ENCODE peak calls at places on chromosome 5, in five cellular contexts. A is ascending aorta, L is AG10803, K is body of pancreas, Y is brain microvascular endothelial cell. F is an unnamed sample.

GRCh38 chr5:138544171-138545134 is 1.4 kb upstream of the ETF1 start:
- DNase-seq in K (peak; percentile 28), Y (peak; percentile 13), L (peak; percentile 29), A (no peak), F (no peak)

GRCh38 chr5:90473321-90474234 is 993 bp downstream of the MBLAC2 start:
- DNase-seq in A (peak; percentile 78), L (no peak), K (peak; percentile 29), Y (peak; percentile 28), F (no peak)

GRCh38 chr5:85614482-85614881 is 1003.3 kb upstream of the COX7C start:
- DNase-seq in K (no peak), Y (no peak), L (no peak), A (no peak), F (no peak)

GRCh38 chr5:147565524-147565923 is 55.7 kb upstream of the DPYSL3 start:
- DNase-seq in A (no peak), K (no peak), L (peak; percentile 37), Y (peak; percentile 65), F (no peak)

GRCh38 chr5:1099931-1100651 is 11.8 kb downstream of the SLC12A7 start:
- DNase-seq in Y (no peak), L (no peak), A (no peak), K (no peak), F (no peak)

GRCh38 chr5:65076251-65076869 is 307.6 kb downstream of the CWC27 start:
- DNase-seq in K (peak; percentile 38), A (peak; percentile 70), L (peak; percentile 64), Y (peak; percentile 48), F (no peak)

GRCh38 chr5:130290219-130290618 is 386.0 kb downstream of the CHSY3 start:
- DNase-seq in Y (no peak), A (no peak), K (no peak), L (no peak), F (no peak)

GRCh38 chr5:77167695-77168111 is 42.8 kb upstream of the PDE8B start:
- DNase-seq in Y (peak; percentile 91), K (no peak), A (no peak), L (peak; percentile 86), F (peak; percentile 76)

GRCh38 chr5:206406-206805 is 11.5 kb downstream of the CCDC127 start:
- DNase-seq in Y (no peak), K (no peak), L (no peak), A (no peak), F (peak; percentile 29)

GRCh38 chr5:138716456-138716924 is 36.7 kb upstream of the CTNNA1 start:
- DNase-seq in K (peak; percentile 16), Y (no peak), A (no peak), L (no peak), F (no peak)

GRCh38 chr5:4022991-4023390 is 427.4 kb downstream of the IRX1 start:
- DNase-seq in L (no peak), K (no peak), A (no peak), Y (no peak), F (no peak)

GRCh38 chr5:159456722-159457462 is 126.6 kb upstream of the IL12B start:
- DNase-seq in Y (no peak), K (no peak), A (no peak), L (peak; percentile 43), F (no peak)

GRCh38 chr5:30099634-30100033 is 1093.9 kb upstream of the CDH6 start:
- DNase-seq in Y (peak; percentile 81), K (no peak), A (no peak), L (no peak), F (no peak)

GRCh38 chr5:53006920-53007890 is 18.1 kb downstream of the ITGA2 start:
- DNase-seq in A (no peak), L (peak; percentile 55), Y (no peak), K (no peak), F (no peak)

GRCh38 chr5:143341807-143342570 is 61.5 kb downstream of the NR3C1 start:
- DNase-seq in L (peak; percentile 64), A (no peak), Y (peak; percentile 60), K (no peak), F (no peak)

GRCh38 chr5:44332360-44332971 is 56.8 kb downstream of the FGF10 start:
- DNase-seq in A (no peak), Y (peak; percentile 0), K (no peak), L (peak; percentile 56), F (peak; percentile 5)

GRCh38 chr5:3394877-3395599 is 200.6 kb upstream of the IRX1 start:
- DNase-seq in L (no peak), K (no peak), A (no peak), Y (no peak), F (no peak)

GRCh38 chr5:14714706-14715105 is 50.2 kb downstream of the OTULIN start:
- DNase-seq in Y (no peak), L (no peak), K (no peak), A (no peak), F (no peak)

GRCh38 chr5:61167382-61167781 is 5.1 kb upstream of the SMIM15 start:
- DNase-seq in L (peak; percentile 55), Y (peak; percentile 27), A (no peak), K (peak; percentile 40), F (peak; percentile 26)

GRCh38 chr5:41118177-41118576 is 47.0 kb upstream of the MROH2B start:
- DNase-seq in K (no peak), Y (no peak), A (no peak), L (no peak), F (no peak)

GRCh38 chr5:136620016-136620419 is 254.7 kb upstream of the TRPC7 start:
- DNase-seq in Y (peak; percentile 29), A (no peak), L (no peak), K (no peak), F (no peak)

GRCh38 chr5:122661496-122662180 is 113.2 kb upstream of the SNX2 start:
- DNase-seq in A (no peak), K (no peak), Y (peak; percentile 45), L (peak; percentile 36), F (no peak)

GRCh38 chr5:103472820-103473219 is 89.8 kb downstream of the NUDT12 start:
- DNase-seq in L (peak; percentile 54), A (no peak), K (no peak), Y (peak; percentile 64), F (no peak)

GRCh38 chr5:178388381-178389030 is 155.9 kb upstream of the PHYKPL start:
- DNase-seq in A (no peak), L (peak; percentile 70), Y (peak; percentile 6), K (no peak), F (no peak)

GRCh38 chr5:115415143-115415491 is 118.7 kb upstream of the CCDC112 start:
- DNase-seq in Y (peak; percentile 66), L (peak; percentile 31), A (no peak), K (peak; percentile 29), F (peak; percentile 85)

GRCh38 chr5:179746872-179747271 is 14.2 kb downstream of the MAML1 start:
- DNase-seq in K (no peak), A (no peak), Y (no peak), L (no peak), F (no peak)

GRCh38 chr5:18394154-18394804 is 760.0 kb downstream of the TAF11L14 start:
- DNase-seq in A (no peak), L (peak; percentile 26), Y (peak; percentile 49), K (peak; percentile 30), F (peak; percentile 58)

GRCh38 chr5:77518304-77518703 is 26.2 kb upstream of the WDR41 start:
- DNase-seq in K (no peak), L (no peak), A (no peak), Y (no peak), F (no peak)

GRCh38 chr5:122121782-122122465 is 7.4 kb upstream of the ZNF474 start:
- DNase-seq in K (no peak), L (no peak), A (no peak), Y (peak; percentile 37), F (no peak)

GRCh38 chr5:14187660-14188059 is 44.5 kb downstream of the TRIO start:
- DNase-seq in L (no peak), A (no peak), Y (peak; percentile 83), K (no peak), F (no peak)

GRCh38 chr5:27474054-27474323 is 435.6 kb upstream of the CDH9 start:
- DNase-seq in Y (no peak), K (no peak), L (peak; percentile 8), A (no peak), F (no peak)

GRCh38 chr5:65961644-65962043 is 35.3 kb downstream of the ERBIN start:
- DNase-seq in Y (peak; percentile 38), L (peak; percentile 38), A (no peak), K (no peak), F (no peak)

GRCh38 chr5:17367256-17367845 is 130.7 kb upstream of the TAF11L2 start:
- DNase-seq in A (no peak), L (no peak), Y (no peak), K (no peak), F (no peak)

GRCh38 chr5:145982572-145983314 is 46.4 kb downstream of the SH3RF2 start:
- DNase-seq in K (no peak), L (no peak), A (no peak), Y (no peak), F (no peak)

GRCh38 chr5:891117-891836 is 1.3 kb downstream of the BRD9 start:
- DNase-seq in L (no peak), A (no peak), K (no peak), Y (no peak), F (no peak)

DNA sequence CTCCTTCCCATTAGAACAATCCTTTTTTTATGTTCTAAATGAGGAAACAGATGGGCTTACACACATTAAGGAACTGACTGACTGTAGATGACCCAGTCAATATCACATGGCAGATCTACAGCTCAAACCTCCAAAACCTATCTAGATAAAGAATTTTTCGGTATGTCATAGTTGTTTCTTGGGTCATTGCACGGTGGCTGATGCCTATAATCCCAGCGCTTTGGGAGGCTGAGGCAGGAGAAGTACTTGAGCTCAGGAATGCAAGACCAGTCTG is 7.1 kb downstream of the CSNK1A1 start:
- DNase-seq in Y (no peak), K (no peak), A (no peak), L (no peak), F (no peak)
- H3K4me3 ChIP-seq in Y (no peak overlapping the region), K (no peak overlapping the region), A (peak overlapping the region; percentile 7), L (no peak overlapping the region), F (no peak overlapping the region)

DNA sequence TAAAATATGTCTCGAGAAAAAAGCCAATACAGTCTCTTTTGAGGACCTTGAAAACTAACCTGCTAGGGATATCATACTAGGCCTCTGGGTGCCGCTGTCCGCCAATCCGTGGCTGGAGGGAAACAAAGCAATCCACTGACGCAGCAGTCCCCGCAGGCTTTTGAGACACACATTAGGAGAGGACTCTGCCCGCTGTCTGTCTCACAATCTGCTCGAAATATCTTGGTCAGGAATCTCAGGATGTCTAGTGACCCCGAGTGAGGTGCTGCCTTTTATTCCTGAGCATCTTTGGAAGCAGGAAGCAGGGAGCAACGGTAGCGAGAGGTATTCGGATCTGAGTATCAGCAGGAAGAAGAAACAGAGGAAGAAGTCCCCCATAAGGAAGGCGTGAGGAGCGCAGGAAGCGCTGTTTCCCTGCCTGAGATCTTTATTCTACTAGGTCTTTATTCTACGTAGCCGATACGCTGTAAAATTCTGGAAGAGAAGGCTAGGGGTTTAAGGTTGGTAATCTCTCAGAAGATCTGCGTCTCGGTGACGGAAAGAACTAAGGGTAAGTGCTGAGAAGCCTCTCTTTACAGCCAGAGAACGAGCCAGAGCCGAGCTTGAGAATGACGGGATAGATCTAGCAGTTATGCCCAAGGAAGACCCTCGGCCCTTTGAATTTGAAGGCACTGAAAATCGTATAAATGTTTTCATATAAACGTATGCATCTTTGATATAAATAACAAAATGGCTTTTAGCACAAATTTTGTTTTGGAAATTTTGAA is 4.0 kb upstream of the PCDHGA1 start:
- DNase-seq in A (peak; percentile 73), Y (peak; percentile 80), K (peak; percentile 22), L (peak; percentile 73), F (no peak)
- TF ChIP-seq CTCF in A (no peak), Y (peak; percentile 77), K (no peak), L (peak; percentile 87), F (peak; percentile 49)

GRCh38 chr5:79111960-79112702 is 522 bp downstream of the BHMT start:
- DNase-seq in A (no peak), Y (no peak), L (no peak), K (no peak), F (no peak)
- H3K4me3 ChIP-seq in A (no peak overlapping the region), Y (no peak overlapping the region), L (no peak overlapping the region), K (no peak overlapping the region), F (peak overlapping the region; percentile 27)

GRCh38 chr5:81006955-81007636 is 46.9 kb downstream of the RASGRF2 start:
- DNase-seq in L (no peak), K (no peak), A (no peak), Y (no peak), F (no peak)
- TF ChIP-seq CTCF in L (no peak), K (no peak), A (no peak), Y (no peak), F (no peak)